ENCODE peak calls at places on chromosomes 6 and 20, in four cellular contexts. A is K562, N is GM12878, S is H1. J is an unnamed sample.

GRCh38 chr6:135759831-135760230 is 91.7 kb upstream of the PDE7B start:
- DNase-seq in A (no peak), N (no peak), S (peak), J (peak)

GRCh38 chr6:21468487-21468886 is 125.1 kb upstream of the SOX4 start:
- DNase-seq in A (no peak), N (no peak), S (no peak), J (no peak)

GRCh38 chr6:135225911-135226310 is 44.8 kb downstream of the MYB start:
- DNase-seq in A (no peak), N (no peak), S (no peak), J (no peak)

GRCh38 chr6:154840363-154840762 is 107.1 kb downstream of the SCAF8 start:
- DNase-seq in A (no peak), N (no peak), S (no peak), J (no peak)

GRCh38 chr6:129486333-129486732 is 223.6 kb downstream of the ARHGAP18 start:
- DNase-seq in A (no peak), N (no peak), S (no peak), J (no peak)

GRCh38 chr6:139376054-139376355 is 1.6 kb upstream of the CITED2 start:
- DNase-seq in A (peak), N (peak), S (no peak), J (no peak)

GRCh38 chr20:44993343-44993742 is 27.0 kb downstream of the STK4 start:
- DNase-seq in A (no peak), N (no peak), S (no peak), J (no peak)

GRCh38 chr6:69933239-69933638 is 66.9 kb downstream of the COL19A1 start:
- DNase-seq in A (no peak), N (no peak), S (no peak), J (no peak)

GRCh38 chr20:32344835-32345506 is 13.2 kb upstream of the ASXL1 start:
- DNase-seq in A (no peak), N (no peak), S (no peak), J (no peak)

GRCh38 chr20:34143951-34144350 is 31.9 kb upstream of the EIF2S2 start:
- DNase-seq in A (peak), N (no peak), S (no peak), J (peak)

GRCh38 chr20:50192364-50193168 is 1.9 kb downstream of the CEBPB start:
- DNase-seq in A (peak), N (peak), S (no peak), J (peak)

GRCh38 chr20:7085448-7085847 is 318.0 kb downstream of the BMP2 start:
- DNase-seq in A (no peak), N (no peak), S (no peak), J (no peak)

GRCh38 chr6:52887912-52888535 is 21.5 kb downstream of the GSTA3 start:
- DNase-seq in A (no peak), N (no peak), S (no peak), J (no peak)

GRCh38 chr6:128112494-128112893 is 211.6 kb upstream of the THEMIS start:
- DNase-seq in A (no peak), N (no peak), S (no peak), J (no peak)

GRCh38 chr20:31721408-31722332 is 998 bp downstream of the BCL2L1 start:
- DNase-seq in A (no peak), N (no peak), S (no peak), J (no peak)

GRCh38 chr6:149999636-150000035 is 25.7 kb downstream of the RAET1L start:
- DNase-seq in A (no peak), N (no peak), S (no peak), J (no peak)
- TF ChIP-seq BRCA1 in A (no peak), N (no peak), S (no peak), J (no peak)

DNA sequence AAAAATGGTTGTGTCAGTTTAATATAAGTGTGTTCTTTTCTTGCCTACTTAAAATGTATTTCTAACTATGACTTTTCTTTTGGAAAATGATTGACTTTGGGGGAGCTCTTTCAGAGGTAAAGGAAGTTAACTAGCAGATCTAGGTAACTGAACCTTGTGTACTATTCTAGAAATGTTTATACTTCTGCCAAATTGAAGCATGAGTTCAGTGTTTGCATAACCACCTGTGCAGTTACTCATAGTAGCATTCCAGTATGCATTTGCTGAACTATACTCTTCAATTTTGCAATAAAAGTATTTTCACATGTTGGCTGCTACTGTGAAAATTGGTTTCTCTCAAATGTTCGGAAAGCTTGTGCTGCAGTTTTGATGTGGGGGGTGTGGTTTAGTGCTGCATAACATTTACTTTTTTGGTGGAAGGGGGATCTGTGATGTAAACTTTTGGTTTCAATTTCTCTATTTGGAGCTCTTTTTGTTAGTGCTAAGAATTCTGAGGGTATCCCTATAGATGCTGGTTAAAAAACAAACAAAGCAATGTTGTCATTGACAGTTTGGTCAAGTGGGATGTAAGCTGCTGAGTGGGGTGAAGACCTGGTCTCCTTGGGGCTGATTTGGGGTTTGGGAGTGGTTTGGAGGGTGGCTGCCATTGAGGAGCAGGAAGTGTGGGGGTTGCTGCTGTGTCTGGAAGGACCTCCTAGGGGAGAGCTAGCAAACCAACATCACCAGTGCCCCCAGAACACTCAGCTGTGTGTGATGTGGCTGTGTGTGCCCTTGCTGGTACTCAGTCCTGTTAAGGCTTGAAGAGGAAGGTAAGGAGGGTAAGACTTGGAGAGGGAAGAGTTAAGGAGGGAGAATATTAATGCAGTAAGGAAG is 87.8 kb downstream of the CARMIL1 start:
- DNase-seq in A (no peak), N (peak), S (no peak), J (no peak)
- TF ChIP-seq BRCA1 in A (no peak), N (no peak), S (no peak), J (no peak)

GRCh38 chr20:8357703-8358102 is 225.6 kb downstream of the PLCB1 start:
- DNase-seq in A (no peak), N (no peak), S (no peak), J (no peak)
- TF ChIP-seq BRCA1 in A (no peak), N (no peak), S (no peak), J (no peak)

DNA sequence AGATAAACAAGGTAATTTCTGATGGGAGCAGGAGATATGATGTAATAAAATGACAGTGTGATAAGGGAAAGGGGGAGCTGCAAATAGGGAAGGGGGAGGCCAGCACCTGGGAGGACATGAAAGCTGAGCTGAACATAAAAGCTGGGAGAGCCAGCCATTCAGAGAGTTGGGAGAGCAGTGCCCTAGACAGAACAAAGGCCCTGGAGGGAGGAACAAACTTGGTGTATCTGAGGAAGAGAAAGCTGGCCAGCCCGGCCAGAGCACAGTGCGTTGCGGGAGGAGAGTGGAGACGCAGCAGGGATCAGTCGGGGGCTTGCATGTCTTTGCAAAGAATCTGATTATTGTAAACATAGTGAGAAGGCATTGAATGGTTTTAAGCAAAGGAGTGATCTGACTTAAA is 318.1 kb downstream of the ZFAND3 start:
- DNase-seq in A (no peak), N (no peak), S (no peak), J (no peak)
- TF ChIP-seq BRCA1 in A (no peak), N (no peak), S (no peak), J (no peak)

GRCh38 chr6:111038534-111039252 is 48.6 kb upstream of the SLC16A10 start:
- DNase-seq in A (no peak), N (no peak), S (no peak), J (no peak)
- TF ChIP-seq BRCA1 in A (no peak), N (no peak), S (no peak), J (no peak)

GRCh38 chr20:59246691-59247090 is 53.7 kb upstream of the EDN3 start:
- DNase-seq in A (no peak), N (no peak), S (no peak), J (no peak)

GRCh38 chr20:59248031-59248684 is 52.3 kb upstream of the EDN3 start:
- DNase-seq in A (no peak), N (no peak), S (no peak), J (no peak)

GRCh38 chr20:59240006-59240405 is 60.4 kb upstream of the EDN3 start:
- DNase-seq in A (no peak), N (no peak), S (no peak), J (no peak)

DNA sequence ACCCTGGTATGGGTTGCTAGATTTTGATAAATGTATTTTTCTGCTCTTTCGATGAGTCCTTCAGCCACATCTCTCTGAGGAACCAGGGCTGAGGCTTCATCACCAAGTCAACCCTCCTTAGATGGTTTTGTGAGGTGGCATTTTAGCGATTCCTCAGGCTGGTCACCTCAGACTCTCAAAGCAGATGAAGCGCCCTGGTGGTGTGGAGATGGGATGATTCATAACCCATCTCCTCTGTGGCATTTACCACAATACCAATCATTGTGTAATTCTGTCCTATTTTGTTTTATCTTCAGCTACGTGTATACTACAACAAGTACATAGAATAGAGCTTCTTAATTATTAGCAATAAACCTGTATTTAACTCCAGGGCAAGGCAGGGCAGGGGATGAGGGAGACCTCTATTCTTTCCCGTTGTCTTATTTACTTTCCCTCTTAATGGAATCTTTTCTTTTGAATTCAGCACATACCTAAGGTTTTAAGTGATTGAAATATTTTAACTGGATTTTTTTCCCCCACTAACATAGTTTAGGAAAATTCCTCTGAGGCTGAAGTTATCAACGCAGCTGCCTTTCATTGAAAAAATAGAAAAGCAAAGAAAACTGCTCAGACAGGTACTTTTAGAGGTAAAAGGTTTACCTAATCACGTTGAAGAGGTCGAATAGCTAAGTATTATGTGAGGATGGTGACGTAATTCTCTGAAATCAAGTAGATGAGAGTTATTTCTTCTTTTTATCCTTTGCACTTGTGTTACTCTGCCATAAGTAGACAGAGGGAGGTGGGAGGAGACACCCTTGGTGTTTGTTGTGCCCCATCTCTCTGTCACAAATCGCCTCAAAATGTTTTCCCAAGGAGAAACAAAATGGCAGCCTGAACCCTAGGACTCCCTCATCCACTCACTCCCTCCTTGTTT is 57.4 kb upstream of the EDN3 start:
- DNase-seq in A (no peak), N (no peak), S (no peak), J (no peak)
- TF ChIP-seq BRCA1 in A (no peak), N (no peak), S (no peak), J (no peak)

GRCh38 chr6:14910692-14911547 is 334.9 kb upstream of the JARID2 start:
- DNase-seq in A (no peak), N (peak), S (no peak), J (no peak)
- TF ChIP-seq BRCA1 in A (no peak), N (no peak), S (no peak), J (no peak)

DNA sequence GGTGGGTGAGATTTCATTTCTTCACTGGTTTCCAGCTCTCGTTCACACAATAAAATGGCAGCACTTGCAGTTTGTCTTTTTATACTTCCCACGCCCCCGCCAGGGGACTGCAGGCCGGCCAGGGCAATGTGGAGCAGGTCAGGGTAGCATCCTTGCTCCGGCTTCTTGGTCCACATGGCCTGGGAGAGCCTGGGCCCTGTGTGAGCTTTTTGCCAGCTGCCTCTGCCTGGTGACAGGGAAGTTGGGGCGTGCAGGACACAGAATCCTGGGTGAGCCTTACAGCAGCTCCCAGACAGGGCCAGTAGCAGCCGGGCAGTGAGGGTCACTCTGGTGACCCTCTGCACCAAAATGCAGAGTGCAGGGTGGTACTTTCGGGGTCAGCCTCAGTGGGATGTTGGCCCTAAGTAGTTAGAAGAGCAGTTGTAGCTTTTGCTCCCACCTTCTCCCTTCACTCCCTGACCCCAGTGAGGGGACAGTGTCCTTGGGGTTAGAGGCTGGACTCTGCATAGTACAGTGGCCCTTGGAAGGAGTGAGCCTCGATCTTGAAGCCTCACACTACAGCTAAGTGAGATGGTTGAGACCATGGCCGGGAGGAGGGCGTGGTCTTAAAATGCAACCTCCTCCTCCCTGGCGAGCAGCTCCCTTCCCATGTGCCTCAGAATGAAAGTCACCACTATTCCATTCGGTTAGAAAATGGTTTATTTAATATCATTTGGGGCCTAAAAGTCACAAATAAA is 23.8 kb downstream of the PYGB start:
- DNase-seq in A (no peak), N (no peak), S (no peak), J (no peak)
- TF ChIP-seq BRCA1 in A (no peak), N (no peak), S (no peak), J (no peak)

GRCh38 chr6:28943223-28943556 is 19.4 kb upstream of the TRIM27 start:
- DNase-seq in A (no peak), N (no peak), S (no peak), J (no peak)

GRCh38 chr6:28944412-28945006 is 20.7 kb upstream of the TRIM27 start:
- DNase-seq in A (no peak), N (peak), S (peak), J (peak)

GRCh38 chr6:28945360-28945759 is 21.6 kb upstream of the TRIM27 start:
- DNase-seq in A (no peak), N (no peak), S (no peak), J (no peak)

GRCh38 chr6:28941681-28942448 is 18.1 kb upstream of the TRIM27 start:
- DNase-seq in A (peak), N (no peak), S (peak), J (no peak)

GRCh38 chr6:28943557-28944411 is 20.0 kb upstream of the TRIM27 start:
- DNase-seq in A (peak), N (peak), S (peak), J (peak)
- TF ChIP-seq BRCA1 in A (no peak), N (no peak), S (no peak), J (no peak)

GRCh38 chr6:25089442-25089841 is 153.7 kb upstream of the RIPOR2 start:
- DNase-seq in A (no peak), N (no peak), S (no peak), J (no peak)

GRCh38 chr6:25100288-25100687 is 164.5 kb upstream of the RIPOR2 start:
- DNase-seq in A (no peak), N (no peak), S (no peak), J (no peak)

GRCh38 chr6:25094726-25095125 is 159.0 kb upstream of the RIPOR2 start:
- DNase-seq in A (no peak), N (no peak), S (no peak), J (no peak)
- TF ChIP-seq BRCA1 in A (no peak), N (no peak), S (no peak), J (no peak)

J was measured in HepG2.